ENCODE peak calls at places on chromosomes 12 and 14, in seven cellular contexts. Z is choroid plexus epithelial cell; V is tibial nerve; A is activated T-cell treated with anti-CD3 and anti-CD28 coated beads for 4 hours; Y is NCI-H2081; L is stimulated activated CD8-positive, alpha-beta memory T cell treated with anti-CD3 and anti-CD28 coated beads, Interleukin-2, amount 100 ng/mL, for 1 hour; F is stromal cell of bone marrow. I is an unnamed sample.

GRCh38 chr14:50550294-50550693 is 9.7 kb upstream of the ATL1 start:
- DNase-seq in Z (no peak), V (no peak), A (no peak), Y (no peak), L (no peak), F (no peak), I (no peak)

GRCh38 chr12:54134850-54135249 is 53.9 kb downstream of the SMUG1 start:
- DNase-seq in Z (no peak), V (no peak), A (no peak), Y (no peak), L (no peak), F (no peak), I (no peak)

GRCh38 chr12:61009167-61009566 is 1251.0 kb upstream of the USP15 start:
- DNase-seq in Z (peak), V (no peak), A (no peak), Y (no peak), L (no peak), F (no peak), I (no peak)

GRCh38 chr14:92646952-92647461 is 101.4 kb downstream of the LGMN start:
- DNase-seq in Z (peak), V (no peak), A (no peak), Y (no peak), L (no peak), F (peak), I (no peak)

GRCh38 chr14:30450620-30451019 is 108.3 kb upstream of the G2E3 start:
- DNase-seq in Z (peak), V (no peak), A (no peak), Y (no peak), L (no peak), F (no peak), I (no peak)

GRCh38 chr12:86666311-86666710 is 410.1 kb upstream of the MGAT4C start:
- DNase-seq in Z (peak), V (no peak), A (no peak), Y (no peak), L (no peak), F (peak), I (no peak)

GRCh38 chr14:21978184-21978998 is 304.8 kb upstream of the OR4E1 start:
- DNase-seq in Z (peak), V (peak), A (peak), Y (no peak), L (peak), F (no peak), I (peak)

GRCh38 chr14:95527392-95528002 is 7.4 kb upstream of the GLRX5 start:
- DNase-seq in Z (peak), V (peak), A (peak), Y (peak), L (no peak), F (peak), I (no peak)

GRCh38 chr12:56190695-56191155 is 1.4 kb upstream of the SMARCC2 start:
- DNase-seq in Z (no peak), V (no peak), A (no peak), Y (no peak), L (no peak), F (no peak), I (no peak)

GRCh38 chr12:63098851-63099250 is 52.1 kb downstream of the AVPR1A start:
- DNase-seq in Z (peak), V (no peak), A (no peak), Y (peak), L (no peak), F (no peak), I (no peak)

GRCh38 chr14:32251530-32251929 is 48.5 kb upstream of the RNU6-8 start:
- DNase-seq in Z (no peak), V (no peak), A (no peak), Y (no peak), L (no peak), F (no peak), I (no peak)

GRCh38 chr12:7695159-7695930 is at the start of gene GDF3:
- DNase-seq in Z (peak), V (peak), A (no peak), Y (no peak), L (no peak), F (peak), I (peak)

GRCh38 chr12:91264178-91264577 is 81.6 kb upstream of the DCN start:
- DNase-seq in Z (peak), V (no peak), A (no peak), Y (no peak), L (no peak), F (no peak), I (no peak)

GRCh38 chr12:107931761-107932160 is 157.3 kb downstream of the ASCL4 start:
- DNase-seq in Z (no peak), V (no peak), A (no peak), Y (no peak), L (no peak), F (no peak), I (no peak)

GRCh38 chr14:100304825-100305445 is 1.3 kb downstream of the SLC25A29 start:
- DNase-seq in Z (peak), V (peak), A (no peak), Y (peak), L (no peak), F (no peak), I (no peak)

GRCh38 chr12:92199846-92200576 is 54.4 kb upstream of the BTG1 start:
- DNase-seq in Z (peak), V (no peak), A (no peak), Y (no peak), L (no peak), F (peak), I (no peak)

GRCh38 chr12:27814411-27814810 is 34.4 kb upstream of the MANSC4 start:
- DNase-seq in Z (no peak), V (no peak), A (no peak), Y (no peak), L (no peak), F (no peak), I (no peak)

GRCh38 chr14:32331227-32331597 is 2.1 kb downstream of the AKAP6 start:
- DNase-seq in Z (no peak), V (no peak), A (no peak), Y (no peak), L (no peak), F (no peak), I (no peak)

GRCh38 chr12:44428825-44429224 is 447.3 kb downstream of the NELL2 start:
- DNase-seq in Z (no peak), V (no peak), A (no peak), Y (no peak), L (no peak), F (no peak), I (peak)

GRCh38 chr14:74675219-74675618 is 37.7 kb downstream of the AREL1 start:
- DNase-seq in Z (no peak), V (no peak), A (no peak), Y (no peak), L (no peak), F (no peak), I (no peak)

GRCh38 chr12:14273911-14274306 is 91.6 kb upstream of the ATF7IP start:
- DNase-seq in Z (no peak), V (no peak), A (no peak), Y (no peak), L (no peak), F (no peak), I (no peak)

GRCh38 chr12:33828326-33828725 is 194.0 kb upstream of the ALG10 start:
- DNase-seq in Z (no peak), V (no peak), A (no peak), Y (no peak), L (no peak), F (no peak), I (no peak)

GRCh38 chr14:35927727-35928126 is 101.6 kb downstream of the BRMS1L start:
- DNase-seq in Z (no peak), V (no peak), A (no peak), Y (no peak), L (no peak), F (no peak), I (no peak)

GRCh38 chr12:59651230-59651920 is 55.5 kb downstream of the SLC16A7 start:
- DNase-seq in Z (peak), V (no peak), A (no peak), Y (no peak), L (no peak), F (no peak), I (no peak)

GRCh38 chr12:131242741-131243496 is 289.2 kb downstream of the ADGRD1 start:
- DNase-seq in Z (no peak), V (no peak), A (no peak), Y (no peak), L (no peak), F (no peak), I (peak)

GRCh38 chr12:116455540-116456306 is 103.5 kb upstream of the MAP1LC3B2 start:
- DNase-seq in Z (peak), V (peak), A (no peak), Y (no peak), L (no peak), F (peak), I (no peak)

GRCh38 chr12:60176891-60177290 is 581.1 kb downstream of the SLC16A7 start:
- DNase-seq in Z (no peak), V (no peak), A (no peak), Y (no peak), L (no peak), F (no peak), I (no peak)

GRCh38 chr14:69715725-69716482 is 51.0 kb upstream of the SRSF5 start:
- DNase-seq in Z (peak), V (peak), A (no peak), Y (peak), L (no peak), F (peak), I (no peak)

GRCh38 chr12:58888131-58888783 is 32.0 kb downstream of the LRIG3 start:
- DNase-seq in Z (peak), V (no peak), A (no peak), Y (peak), L (no peak), F (peak), I (no peak)

GRCh38 chr12:57614178-57614947 is 3.1 kb downstream of the ARHGEF25 start:
- DNase-seq in Z (peak), V (no peak), A (no peak), Y (no peak), L (no peak), F (no peak), I (no peak)

I was measured in NT2/D1.